ENCODE peak calls at places on chromosomes 4 and X, in seven cellular contexts. Y, K, J, U, W, A and D are unnamed samples.

GRCh38 chr4:30495261-30496050 is 224.7 kb upstream of the PCDH7 start:
- DNase-seq in Y (no peak), K (no peak), J (no peak), U (no peak), W (no peak), A (no peak), D (no peak)

GRCh38 chr4:56976283-56976877 is 1.0 kb downstream of the NOA1 start:
- DNase-seq in Y (no peak), K (peak; percentile 55), J (peak; percentile 7), U (no peak), W (peak; percentile 26), A (no peak), D (peak; percentile 9)

GRCh38 chr4:16916719-16917337 is 18.4 kb upstream of the LDB2 start:
- DNase-seq in Y (peak; percentile 68), K (peak; percentile 25), J (peak; percentile 71), U (peak; percentile 80), W (peak; percentile 95), A (peak; percentile 79), D (peak; percentile 85)

GRCh38 chr4:48047421-48047844 is 30.9 kb downstream of the NIPAL1 start:
- DNase-seq in Y (no peak), K (no peak), J (peak; percentile 90), U (no peak), W (no peak), A (no peak), D (peak; percentile 73)

GRCh38 chr4:113674251-113674650 is 87.3 kb downstream of the CAMK2D start:
- DNase-seq in Y (no peak), K (peak; percentile 10), J (peak; percentile 35), U (no peak), W (no peak), A (no peak), D (no peak)

GRCh38 chr4:19329631-19330030 is 922.1 kb upstream of the SLIT2 start:
- DNase-seq in Y (no peak), K (peak; percentile 33), J (no peak), U (no peak), W (no peak), A (no peak), D (no peak)

GRCh38 chrX:77938083-77938482 is 27.6 kb downstream of the ATP7A start:
- DNase-seq in Y (no peak), K (no peak), J (no peak), U (no peak), W (no peak), A (no peak), D (no peak)

GRCh38 chr4:156999175-156999517 is 27.5 kb upstream of the PDGFC start:
- DNase-seq in Y (no peak), K (peak; percentile 88), J (no peak), U (peak; percentile 89), W (peak; percentile 24), A (peak; percentile 98), D (no peak)

GRCh38 chr4:41069268-41069667 is 145.1 kb downstream of the APBB2 start:
- DNase-seq in Y (no peak), K (peak; percentile 2), J (no peak), U (peak; percentile 18), W (no peak), A (no peak), D (no peak)

GRCh38 chr4:80082693-80083092 is 9.7 kb upstream of the ANTXR2 start:
- DNase-seq in Y (no peak), K (peak; percentile 39), J (no peak), U (no peak), W (no peak), A (peak; percentile 40), D (no peak)

GRCh38 chrX:13428055-13428786 is 108.4 kb upstream of the ATXN3L start:
- DNase-seq in Y (peak; percentile 39), K (peak; percentile 70), J (no peak), U (peak; percentile 11), W (peak; percentile 26), A (peak; percentile 88), D (no peak)

GRCh38 chrX:63747331-63747730 is 37.7 kb downstream of the ARHGEF9 start:
- DNase-seq in Y (no peak), K (peak; percentile 83), J (no peak), U (no peak), W (no peak), A (no peak), D (no peak)

GRCh38 chrX:98607739-98608138 is 1724.0 kb downstream of the RPA4 start:
- DNase-seq in Y (no peak), K (no peak), J (no peak), U (no peak), W (peak; percentile 36), A (no peak), D (no peak)

GRCh38 chr4:113614414-113614813 is 147.1 kb downstream of the CAMK2D start:
- DNase-seq in Y (no peak), K (no peak), J (no peak), U (no peak), W (no peak), A (no peak), D (no peak)

GRCh38 chr4:127788517-127788916 is 6.4 kb downstream of the HSPA4L start:
- DNase-seq in Y (peak; percentile 14), K (peak; percentile 3), J (no peak), U (no peak), W (peak; percentile 69), A (peak; percentile 47), D (peak; percentile 65)

GRCh38 chr4:175823015-175823741 is 11.1 kb upstream of the GPM6A start:
- DNase-seq in Y (no peak), K (no peak), J (peak; percentile 86), U (no peak), W (no peak), A (no peak), D (no peak)

GRCh38 chr4:95141376-95141775 is 383.6 kb downstream of the BMPR1B start:
- DNase-seq in Y (no peak), K (peak; percentile 39), J (no peak), U (no peak), W (no peak), A (no peak), D (no peak)

GRCh38 chr4:128649575-128650205 is 159.8 kb upstream of the JADE1 start:
- DNase-seq in Y (no peak), K (peak; percentile 80), J (no peak), U (peak; percentile 76), W (no peak), A (no peak), D (no peak)

GRCh38 chr4:71229477-71230257 is 109.2 kb upstream of the SLC4A4 start:
- DNase-seq in Y (peak; percentile 64), K (peak; percentile 79), J (peak; percentile 21), U (peak; percentile 79), W (peak; percentile 70), A (peak; percentile 70), D (peak; percentile 25)

GRCh38 chr4:182449186-182449880 is 206.1 kb downstream of the TENM3 start:
- DNase-seq in Y (peak; percentile 87), K (no peak), J (no peak), U (no peak), W (peak; percentile 92), A (peak; percentile 28), D (peak; percentile 9)

GRCh38 chrX:44433556-44433955 is 90.1 kb upstream of the EFHC2 start:
- DNase-seq in Y (no peak), K (no peak), J (no peak), U (no peak), W (no peak), A (peak; percentile 89), D (no peak)

GRCh38 chr4:150139297-150139696 is 61.1 kb downstream of the DCLK2 start:
- DNase-seq in Y (no peak), K (no peak), J (no peak), U (no peak), W (no peak), A (no peak), D (no peak)

DNA sequence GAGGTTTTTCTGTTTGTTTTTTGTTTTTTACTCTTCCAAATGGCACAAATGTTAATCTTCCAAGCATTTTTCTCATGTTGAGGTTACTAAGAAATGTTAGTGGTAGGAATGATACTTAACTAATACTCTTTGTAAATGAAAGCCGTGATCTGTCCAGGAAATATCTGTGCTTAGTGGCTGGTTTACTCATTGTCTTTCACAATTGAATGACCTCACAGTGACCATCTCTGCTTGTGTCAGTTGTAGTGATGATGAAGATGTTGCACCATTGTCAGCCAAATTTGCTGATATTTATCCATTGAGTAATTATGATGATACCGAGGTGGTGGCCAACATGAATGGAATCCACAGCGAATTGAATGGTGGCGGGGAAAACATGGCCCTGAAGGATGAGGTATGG is 93.5 kb downstream of the TNIP2 start:
- DNase-seq in Y (no peak), K (peak; percentile 96), J (no peak), U (no peak), W (no peak), A (peak; percentile 16), D (no peak)
- H3K27ac ChIP-seq in Y (no peak overlapping the region), K (peak overlapping the region; percentile 81), J (no peak overlapping the region), U (no peak overlapping the region), W (no peak overlapping the region), A (no peak overlapping the region), D (no peak overlapping the region)

GRCh38 chr4:15651682-15652081 is 3.5 kb downstream of the FBXL5 start:
- DNase-seq in Y (no peak), K (peak; percentile 9), J (no peak), U (no peak), W (no peak), A (no peak), D (no peak)

GRCh38 chr4:15652191-15652590 is 3.0 kb downstream of the FBXL5 start:
- DNase-seq in Y (no peak), K (peak; percentile 16), J (no peak), U (no peak), W (no peak), A (no peak), D (no peak)

GRCh38 chr4:15653430-15653829 is 1.7 kb downstream of the FBXL5 start:
- DNase-seq in Y (no peak), K (no peak), J (no peak), U (no peak), W (no peak), A (no peak), D (peak; percentile 44)

GRCh38 chr4:15648600-15648999 is 6.6 kb downstream of the FBXL5 start:
- DNase-seq in Y (no peak), K (no peak), J (no peak), U (no peak), W (no peak), A (no peak), D (no peak)

GRCh38 chr4:15649914-15650545 is 5.1 kb downstream of the FBXL5 start:
- DNase-seq in Y (peak; percentile 72), K (peak; percentile 70), J (peak; percentile 79), U (peak; percentile 62), W (peak; percentile 89), A (peak; percentile 62), D (peak; percentile 71)
- TF ChIP-seq EZH2phosphoT487 in Y (no peak), K (no peak), J (no peak), U (no peak), W (no peak), A (no peak), D (no peak)

GRCh38 chr4:9594948-9595347 is 150.7 kb downstream of the DEFB131A start:
- DNase-seq in Y (no peak), K (no peak), J (no peak), U (no peak), W (no peak), A (no peak), D (no peak)

GRCh38 chr4:9592010-9592409 is 147.8 kb downstream of the DEFB131A start:
- DNase-seq in Y (no peak), K (no peak), J (no peak), U (no peak), W (no peak), A (no peak), D (no peak)
- H3K27ac ChIP-seq in Y (no peak overlapping the region), K (no peak overlapping the region), J (no peak overlapping the region), U (no peak overlapping the region), W (no peak overlapping the region), A (no peak overlapping the region), D (no peak overlapping the region)

DNA sequence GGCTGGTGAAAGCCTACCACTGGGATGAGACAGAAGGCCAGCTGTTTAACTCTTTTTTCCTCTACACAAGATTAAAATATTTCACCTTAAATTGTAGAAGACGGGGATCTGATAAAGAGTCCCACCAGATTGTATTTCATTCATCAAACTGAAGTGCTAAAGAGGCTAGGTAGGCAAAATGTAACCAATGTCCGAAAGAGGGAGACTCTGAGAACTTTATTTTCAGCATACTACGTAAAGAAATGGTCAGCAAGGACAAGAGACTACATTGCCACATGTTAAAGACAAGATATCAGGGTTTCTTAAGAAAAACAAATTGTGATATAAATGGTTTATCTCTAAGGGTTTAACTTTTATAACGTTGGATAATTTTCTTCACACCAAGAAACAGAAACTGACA is 71.6 kb upstream of the INPP4B start:
- DNase-seq in Y (no peak), K (no peak), J (no peak), U (no peak), W (peak; percentile 6), A (peak; percentile 42), D (no peak)
- TF ChIP-seq EZH2phosphoT487 in Y (no peak), K (no peak), J (no peak), U (no peak), W (no peak), A (no peak), D (no peak)